ENCODE peak calls at places on chromosomes 13 and 19, in eight cellular contexts. One of them, this sample, is unnamed.

GRCh38 chr19:45340899-45341453 is 426 bp downstream of the KLC3 start:
- DNase-seq in lung: no peak
- DNase-seq in esophagus squamous epithelium: no peak
- DNase-seq in Karpas-422: no peak
- DNase-seq in cardiac muscle cell: no peak
- DNase-seq in PC-3: no peak
- DNase-seq in heart left ventricle: no peak
- DNase-seq in adipocyte: no peak
- DNase-seq in this sample: peak; percentile 17

GRCh38 chr13:51887441-51887840 is 25.7 kb downstream of the CCDC70 start:
- DNase-seq in lung: no peak
- DNase-seq in esophagus squamous epithelium: no peak
- DNase-seq in Karpas-422: no peak
- DNase-seq in cardiac muscle cell: no peak
- DNase-seq in PC-3: no peak
- DNase-seq in heart left ventricle: no peak
- DNase-seq in adipocyte: no peak
- DNase-seq in this sample: no peak

GRCh38 chr19:35959040-35959967 is 23.1 kb downstream of the LRFN3 start:
- DNase-seq in lung: no peak
- DNase-seq in esophagus squamous epithelium: no peak
- DNase-seq in Karpas-422: no peak
- DNase-seq in cardiac muscle cell: no peak
- DNase-seq in PC-3: no peak
- DNase-seq in heart left ventricle: peak; percentile 33
- DNase-seq in adipocyte: peak; percentile 51
- DNase-seq in this sample: peak; percentile 34

GRCh38 chr13:99989376-99990044 is 7.9 kb downstream of the ZIC2 start:
- DNase-seq in lung: no peak
- DNase-seq in esophagus squamous epithelium: no peak
- DNase-seq in Karpas-422: no peak
- DNase-seq in cardiac muscle cell: no peak
- DNase-seq in PC-3: no peak
- DNase-seq in heart left ventricle: no peak
- DNase-seq in adipocyte: no peak
- DNase-seq in this sample: no peak

GRCh38 chr13:37134411-37135041 is 29.1 kb upstream of the CSNK1A1L start:
- DNase-seq in lung: no peak
- DNase-seq in esophagus squamous epithelium: no peak
- DNase-seq in Karpas-422: no peak
- DNase-seq in cardiac muscle cell: peak; percentile 98
- DNase-seq in PC-3: no peak
- DNase-seq in heart left ventricle: no peak
- DNase-seq in adipocyte: peak; percentile 79
- DNase-seq in this sample: no peak

GRCh38 chr19:12995596-12996541 is 594 bp downstream of the NFIX start:
- DNase-seq in lung: no peak
- DNase-seq in esophagus squamous epithelium: no peak
- DNase-seq in Karpas-422: no peak
- DNase-seq in cardiac muscle cell: peak; percentile 48
- DNase-seq in PC-3: no peak
- DNase-seq in heart left ventricle: peak; percentile 46
- DNase-seq in adipocyte: peak; percentile 56
- DNase-seq in this sample: peak; percentile 55

GRCh38 chr13:65966991-65967451 is 1263.1 kb downstream of the PCDH9 start:
- DNase-seq in lung: no peak
- DNase-seq in esophagus squamous epithelium: no peak
- DNase-seq in Karpas-422: peak; percentile 77
- DNase-seq in cardiac muscle cell: peak; percentile 59
- DNase-seq in PC-3: peak; percentile 71
- DNase-seq in heart left ventricle: no peak
- DNase-seq in adipocyte: peak; percentile 62
- DNase-seq in this sample: no peak

GRCh38 chr19:32814046-32814445 is 55.5 kb downstream of the SLC7A9 start:
- DNase-seq in lung: no peak
- DNase-seq in esophagus squamous epithelium: no peak
- DNase-seq in Karpas-422: no peak
- DNase-seq in cardiac muscle cell: no peak
- DNase-seq in PC-3: no peak
- DNase-seq in heart left ventricle: no peak
- DNase-seq in adipocyte: no peak
- DNase-seq in this sample: peak; percentile 24

GRCh38 chr13:48843630-48844380 is 131.9 kb upstream of the FNDC3A start:
- DNase-seq in lung: no peak
- DNase-seq in esophagus squamous epithelium: no peak
- DNase-seq in Karpas-422: no peak
- DNase-seq in cardiac muscle cell: no peak
- DNase-seq in PC-3: no peak
- DNase-seq in heart left ventricle: no peak
- DNase-seq in adipocyte: no peak
- DNase-seq in this sample: no peak

GRCh38 chr19:32817252-32817912 is 52.2 kb downstream of the SLC7A9 start:
- DNase-seq in lung: no peak
- DNase-seq in esophagus squamous epithelium: no peak
- DNase-seq in Karpas-422: no peak
- DNase-seq in cardiac muscle cell: no peak
- DNase-seq in PC-3: no peak
- DNase-seq in heart left ventricle: no peak
- DNase-seq in adipocyte: no peak
- DNase-seq in this sample: peak; percentile 9

GRCh38 chr19:535017-535835 is 3.7 kb downstream of the CDC34 start:
- DNase-seq in lung: no peak
- DNase-seq in esophagus squamous epithelium: no peak
- DNase-seq in Karpas-422: no peak
- DNase-seq in cardiac muscle cell: no peak
- DNase-seq in PC-3: peak; percentile 42
- DNase-seq in heart left ventricle: no peak
- DNase-seq in adipocyte: no peak
- DNase-seq in this sample: no peak

GRCh38 chr19:31387662-31388175 is 38.5 kb upstream of the TSHZ3 start:
- DNase-seq in lung: no peak
- DNase-seq in esophagus squamous epithelium: no peak
- DNase-seq in Karpas-422: no peak
- DNase-seq in cardiac muscle cell: no peak
- DNase-seq in PC-3: no peak
- DNase-seq in heart left ventricle: no peak
- DNase-seq in adipocyte: no peak
- DNase-seq in this sample: no peak
- H3K27me3 ChIP-seq in lung: no peaks in the 10 kb centered on the region
- H3K27me3 ChIP-seq in esophagus squamous epithelium: no peaks in the 10 kb centered on the region
- H3K27me3 ChIP-seq in Karpas-422: peaks cover 2% of the 10 kb centered on the region
- H3K27me3 ChIP-seq in cardiac muscle cell: no peaks in the 10 kb centered on the region
- H3K27me3 ChIP-seq in PC-3: no peaks in the 10 kb centered on the region
- H3K27me3 ChIP-seq in heart left ventricle: no peaks in the 10 kb centered on the region
- H3K27me3 ChIP-seq in adipocyte: peaks cover 4% of the 10 kb centered on the region
- H3K27me3 ChIP-seq in this sample: no peaks in the 10 kb centered on the region

DNA sequence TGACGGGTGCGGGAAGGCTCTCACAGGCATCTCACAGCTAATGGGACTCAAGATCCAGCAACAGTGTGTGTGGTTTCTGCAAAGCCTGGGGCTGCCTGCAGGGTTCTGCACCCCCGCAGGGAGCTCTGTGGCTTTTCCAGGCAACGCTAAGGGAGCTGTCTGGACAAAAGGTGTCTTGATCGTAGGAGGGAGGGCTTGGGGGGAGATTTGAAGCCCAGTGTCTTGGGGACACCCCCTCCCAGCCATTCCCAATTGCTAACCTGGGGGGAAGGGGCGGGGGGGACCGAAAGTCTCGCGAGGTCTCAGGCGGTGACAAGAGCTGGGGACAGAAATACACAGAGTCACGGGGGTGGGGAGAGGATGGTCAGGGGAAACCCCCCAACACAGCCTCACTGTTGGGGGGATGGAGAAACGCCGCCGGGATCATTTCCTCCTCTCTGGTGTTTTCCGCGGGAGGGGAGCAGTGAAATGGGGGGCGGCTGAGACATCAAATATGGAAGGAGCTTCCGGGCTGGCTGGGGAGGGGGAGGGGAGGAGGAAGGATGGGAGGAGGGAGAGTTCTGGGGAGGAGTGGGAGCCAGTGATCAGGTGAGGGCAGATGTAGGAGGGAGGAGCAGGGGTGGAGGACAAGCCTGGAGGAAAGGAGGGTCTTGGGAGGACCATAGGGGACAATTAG is 13.3 kb downstream of the KCNC3 start:
- DNase-seq in lung: no peak
- DNase-seq in esophagus squamous epithelium: no peak
- DNase-seq in Karpas-422: peak; percentile 76
- DNase-seq in cardiac muscle cell: no peak
- DNase-seq in PC-3: no peak
- DNase-seq in heart left ventricle: no peak
- DNase-seq in adipocyte: no peak
- DNase-seq in this sample: peak; percentile 37
- H3K27me3 ChIP-seq in lung: peaks cover 2% of the 10 kb centered on the region
- H3K27me3 ChIP-seq in esophagus squamous epithelium: peaks cover 13% of the 10 kb centered on the region
- H3K27me3 ChIP-seq in Karpas-422: no peaks in the 10 kb centered on the region
- H3K27me3 ChIP-seq in cardiac muscle cell: no peaks in the 10 kb centered on the region
- H3K27me3 ChIP-seq in PC-3: peaks cover 27% of the 10 kb centered on the region
- H3K27me3 ChIP-seq in heart left ventricle: peaks cover 46% of the 10 kb centered on the region
- H3K27me3 ChIP-seq in adipocyte: peaks cover 24% of the 10 kb centered on the region
- H3K27me3 ChIP-seq in this sample: no peaks in the 10 kb centered on the region

GRCh38 chr19:14517446-14517839 is 754 bp downstream of the DNAJB1 start:
- DNase-seq in lung: peak; percentile 42
- DNase-seq in esophagus squamous epithelium: no peak
- DNase-seq in Karpas-422: no peak
- DNase-seq in cardiac muscle cell: peak; percentile 37
- DNase-seq in PC-3: no peak
- DNase-seq in heart left ventricle: no peak
- DNase-seq in adipocyte: peak; percentile 65
- DNase-seq in this sample: no peak
- H3K27me3 ChIP-seq in lung: no peaks in the 10 kb centered on the region
- H3K27me3 ChIP-seq in esophagus squamous epithelium: no peaks in the 10 kb centered on the region
- H3K27me3 ChIP-seq in Karpas-422: no peaks in the 10 kb centered on the region
- H3K27me3 ChIP-seq in cardiac muscle cell: no peaks in the 10 kb centered on the region
- H3K27me3 ChIP-seq in PC-3: no peaks in the 10 kb centered on the region
- H3K27me3 ChIP-seq in heart left ventricle: no peaks in the 10 kb centered on the region
- H3K27me3 ChIP-seq in adipocyte: no peaks in the 10 kb centered on the region
- H3K27me3 ChIP-seq in this sample: no peaks in the 10 kb centered on the region

GRCh38 chr19:49430678-49431329 is 5.6 kb downstream of the GFY start:
- DNase-seq in lung: no peak
- DNase-seq in esophagus squamous epithelium: no peak
- DNase-seq in Karpas-422: peak; percentile 90
- DNase-seq in cardiac muscle cell: no peak
- DNase-seq in PC-3: no peak
- DNase-seq in heart left ventricle: no peak
- DNase-seq in adipocyte: no peak
- DNase-seq in this sample: no peak

GRCh38 chr19:49433240-49433901 is 8.0 kb downstream of the SLC17A7 start:
- DNase-seq in lung: no peak
- DNase-seq in esophagus squamous epithelium: no peak
- DNase-seq in Karpas-422: no peak
- DNase-seq in cardiac muscle cell: no peak
- DNase-seq in PC-3: no peak
- DNase-seq in heart left ventricle: no peak
- DNase-seq in adipocyte: no peak
- DNase-seq in this sample: no peak

GRCh38 chr19:49430172-49430677 is 5.0 kb downstream of the GFY start:
- DNase-seq in lung: no peak
- DNase-seq in esophagus squamous epithelium: no peak
- DNase-seq in Karpas-422: no peak
- DNase-seq in cardiac muscle cell: no peak
- DNase-seq in PC-3: no peak
- DNase-seq in heart left ventricle: no peak
- DNase-seq in adipocyte: no peak
- DNase-seq in this sample: no peak

GRCh38 chr19:49432141-49433073 is 7.2 kb downstream of the GFY start:
- DNase-seq in lung: no peak
- DNase-seq in esophagus squamous epithelium: no peak
- DNase-seq in Karpas-422: no peak
- DNase-seq in cardiac muscle cell: no peak
- DNase-seq in PC-3: no peak
- DNase-seq in heart left ventricle: no peak
- DNase-seq in adipocyte: no peak
- DNase-seq in this sample: no peak

DNA sequence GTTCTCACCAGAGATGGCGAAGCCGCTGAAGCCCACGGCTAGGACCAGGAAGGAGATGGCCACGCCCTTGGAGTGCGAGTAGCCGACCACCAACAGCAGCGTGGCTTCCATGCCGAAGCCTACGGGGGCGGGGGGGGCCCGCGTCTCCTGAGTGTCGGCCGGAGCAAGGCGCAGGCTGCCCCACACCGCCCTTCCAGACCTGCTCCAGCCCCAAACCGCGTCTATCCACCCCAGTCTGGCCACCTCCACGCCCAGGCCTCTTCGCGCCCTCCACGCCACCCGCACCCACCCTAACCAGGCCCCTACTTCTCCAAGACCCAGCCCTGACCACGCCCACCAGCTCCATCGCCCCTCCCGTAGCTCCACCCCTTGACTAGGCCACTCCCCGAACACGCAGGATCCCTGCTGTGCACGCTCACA is 6.2 kb downstream of the GFY start:
- DNase-seq in lung: no peak
- DNase-seq in esophagus squamous epithelium: no peak
- DNase-seq in Karpas-422: peak; percentile 87
- DNase-seq in cardiac muscle cell: no peak
- DNase-seq in PC-3: no peak
- DNase-seq in heart left ventricle: no peak
- DNase-seq in adipocyte: no peak
- DNase-seq in this sample: no peak
- H3K27me3 ChIP-seq in lung: peaks cover 4% of the 10 kb centered on the region
- H3K27me3 ChIP-seq in esophagus squamous epithelium: peaks cover 41% of the 10 kb centered on the region
- H3K27me3 ChIP-seq in Karpas-422: no peaks in the 10 kb centered on the region
- H3K27me3 ChIP-seq in cardiac muscle cell: peaks cover 62% of the 10 kb centered on the region
- H3K27me3 ChIP-seq in PC-3: peaks cover 29% of the 10 kb centered on the region
- H3K27me3 ChIP-seq in heart left ventricle: peaks cover 94% of the 10 kb centered on the region
- H3K27me3 ChIP-seq in adipocyte: peaks cover 53% of the 10 kb centered on the region
- H3K27me3 ChIP-seq in this sample: peaks cover 47% of the 10 kb centered on the region

GRCh38 chr19:43923875-43924274 is 11.2 kb downstream of the ZNF45 start:
- DNase-seq in lung: no peak
- DNase-seq in esophagus squamous epithelium: no peak
- DNase-seq in Karpas-422: no peak
- DNase-seq in cardiac muscle cell: no peak
- DNase-seq in PC-3: no peak
- DNase-seq in heart left ventricle: no peak
- DNase-seq in adipocyte: no peak
- DNase-seq in this sample: no peak
- H3K27me3 ChIP-seq in lung: no peaks in the 10 kb centered on the region
- H3K27me3 ChIP-seq in esophagus squamous epithelium: no peaks in the 10 kb centered on the region
- H3K27me3 ChIP-seq in Karpas-422: no peaks in the 10 kb centered on the region
- H3K27me3 ChIP-seq in cardiac muscle cell: no peaks in the 10 kb centered on the region
- H3K27me3 ChIP-seq in PC-3: no peaks in the 10 kb centered on the region
- H3K27me3 ChIP-seq in heart left ventricle: no peaks in the 10 kb centered on the region
- H3K27me3 ChIP-seq in adipocyte: no peaks in the 10 kb centered on the region
- H3K27me3 ChIP-seq in this sample: no peaks in the 10 kb centered on the region

This sample was measured in thyroid gland.